ENCODE peak calls at places on chromosomes 5 and 9, in nine cellular contexts. K, W, Z, D, B, V, Y, E and I are unnamed samples. For H3K27me3, the result is how much of the 10 kb centered on the place peaks cover.

GRCh38 chr5:16502866-16503265 is 37.3 kb upstream of the ZNF622 start:
- ATAC-seq in K (no peak), W (no peak), Z (no peak), D (no peak), B (no peak), V (no peak), Y (no peak), E (no peak), I (no peak)

GRCh38 chr5:69295088-69295754 is 37.4 kb downstream of the CCDC125 start:
- ATAC-seq in K (no peak), W (no peak), Z (no peak), D (no peak), B (no peak), V (no peak), Y (no peak), E (no peak), I (peak)

GRCh38 chr5:181133610-181134231 is 2.8 kb upstream of the OR2V1 start:
- ATAC-seq in K (no peak), W (no peak), Z (no peak), D (no peak), B (peak), V (peak), Y (no peak), E (no peak), I (no peak)

GRCh38 chr9:111037744-111038335 is 430 bp downstream of the LPAR1 start:
- ATAC-seq in K (no peak), W (peak), Z (peak), D (peak), B (peak), V (peak), Y (no peak), E (peak), I (peak)

GRCh38 chr9:131094622-131095021 is 1.7 kb upstream of the AIF1L start:
- ATAC-seq in K (no peak), W (no peak), Z (peak), D (no peak), B (no peak), V (peak), Y (peak), E (no peak), I (peak)

GRCh38 chr9:4339357-4339756 is 39.5 kb upstream of the GLIS3 start:
- ATAC-seq in K (peak), W (peak), Z (peak), D (peak), B (peak), V (peak), Y (peak), E (peak), I (peak)

GRCh38 chr5:107958861-107959260 is 288.1 kb upstream of the EFNA5 start:
- ATAC-seq in K (no peak), W (no peak), Z (no peak), D (no peak), B (no peak), V (no peak), Y (no peak), E (no peak), I (no peak)

GRCh38 chr9:129822825-129823162 is 1.1 kb downstream of the TOR1A start:
- ATAC-seq in K (no peak), W (no peak), Z (no peak), D (no peak), B (no peak), V (no peak), Y (no peak), E (peak), I (no peak)

GRCh38 chr5:113974976-113975375 is 386.9 kb upstream of the KCNN2 start:
- ATAC-seq in K (no peak), W (no peak), Z (no peak), D (no peak), B (no peak), V (no peak), Y (no peak), E (no peak), I (no peak)

GRCh38 chr5:159402871-159403270 is 72.6 kb upstream of the IL12B start:
- ATAC-seq in K (no peak), W (no peak), Z (no peak), D (no peak), B (no peak), V (no peak), Y (no peak), E (no peak), I (no peak)

GRCh38 chr5:127562252-127562651 is 44.8 kb downstream of the PRRC1 start:
- ATAC-seq in K (no peak), W (no peak), Z (no peak), D (no peak), B (peak), V (peak), Y (peak), E (peak), I (peak)

GRCh38 chr9:8717146-8717545 is 917.6 kb upstream of the DMAC1 start:
- ATAC-seq in K (no peak), W (no peak), Z (no peak), D (no peak), B (no peak), V (no peak), Y (no peak), E (no peak), I (no peak)

GRCh38 chr5:44300551-44300950 is 88.7 kb downstream of the FGF10 start:
- ATAC-seq in K (no peak), W (no peak), Z (no peak), D (no peak), B (no peak), V (no peak), Y (no peak), E (no peak), I (no peak)

GRCh38 chr5:68268363-68269130 is 53.0 kb downstream of the PIK3R1 start:
- ATAC-seq in K (peak), W (no peak), Z (no peak), D (no peak), B (no peak), V (no peak), Y (no peak), E (no peak), I (no peak)

GRCh38 chr9:124477211-124478013 is 27.2 kb downstream of the ADGRD2 start:
- ATAC-seq in K (no peak), W (no peak), Z (no peak), D (no peak), B (no peak), V (no peak), Y (no peak), E (no peak), I (no peak)

GRCh38 chr5:111254613-111255012 is 30.4 kb downstream of the CAMK4 start:
- ATAC-seq in K (peak), W (no peak), Z (no peak), D (no peak), B (no peak), V (no peak), Y (no peak), E (no peak), I (no peak)

GRCh38 chr9:115715656-115716055 is 437.9 kb upstream of the PAPPA start:
- ATAC-seq in K (no peak), W (no peak), Z (no peak), D (no peak), B (no peak), V (no peak), Y (no peak), E (no peak), I (no peak)

GRCh38 chr5:863244-863805 is 12.5 kb upstream of the ZDHHC11 start:
- ATAC-seq in K (no peak), W (no peak), Z (peak), D (no peak), B (no peak), V (no peak), Y (no peak), E (no peak), I (no peak)

GRCh38 chr5:178839319-178839704 is 20.4 kb upstream of the ZNF354B start:
- ATAC-seq in K (peak), W (peak), Z (no peak), D (peak), B (peak), V (peak), Y (peak), E (peak), I (no peak)

GRCh38 chr9:127754099-127754760 is 19.1 kb upstream of the TOR2A start:
- ATAC-seq in K (no peak), W (no peak), Z (peak), D (peak), B (peak), V (peak), Y (peak), E (peak), I (no peak)

GRCh38 chr9:107707915-107708441 is 218.4 kb upstream of the KLF4 start:
- ATAC-seq in K (no peak), W (no peak), Z (peak), D (no peak), B (no peak), V (peak), Y (peak), E (peak), I (no peak)

GRCh38 chr9:642014-642413 is 199.5 kb upstream of the DMRT1 start:
- ATAC-seq in K (no peak), W (no peak), Z (peak), D (no peak), B (no peak), V (no peak), Y (no peak), E (peak), I (no peak)

GRCh38 chr5:126927424-126927823 is 102.9 kb downstream of the MARCHF3 start:
- ATAC-seq in K (no peak), W (no peak), Z (no peak), D (no peak), B (no peak), V (peak), Y (no peak), E (no peak), I (no peak)

GRCh38 chr9:92535940-92536850 is at the start of gene ECM2:
- ATAC-seq in K (no peak), W (no peak), Z (no peak), D (peak), B (peak), V (no peak), Y (peak), E (peak), I (peak)

GRCh38 chr9:13322828-13323550 is 43.5 kb upstream of the MPDZ start:
- ATAC-seq in K (no peak), W (no peak), Z (no peak), D (no peak), B (no peak), V (no peak), Y (no peak), E (no peak), I (no peak)

GRCh38 chr9:36436909-36437308 is 36.8 kb upstream of the RNF38 start:
- ATAC-seq in K (no peak), W (no peak), Z (no peak), D (no peak), B (peak), V (peak), Y (peak), E (peak), I (no peak)

GRCh38 chr5:54821445-54822330 is 163.7 kb downstream of the ESM1 start:
- ATAC-seq in K (no peak), W (no peak), Z (no peak), D (no peak), B (no peak), V (no peak), Y (no peak), E (no peak), I (no peak)

GRCh38 chr9:125538092-125538473 is 168.9 kb downstream of the MAPKAP1 start:
- ATAC-seq in K (no peak), W (peak), Z (no peak), D (no peak), B (peak), V (peak), Y (peak), E (peak), I (peak)

GRCh38 chr5:82387041-82387818 is 109.1 kb upstream of the RPS23 start:
- ATAC-seq in K (no peak), W (no peak), Z (no peak), D (no peak), B (peak), V (no peak), Y (peak), E (no peak), I (no peak)

GRCh38 chr5:54136666-54137440 is 173.5 kb downstream of the ARL15 start:
- ATAC-seq in K (no peak), W (no peak), Z (no peak), D (peak), B (no peak), V (no peak), Y (peak), E (peak), I (no peak)

GRCh38 chr5:176412517-176413254 is 3.7 kb downstream of the CLTB start:
- ATAC-seq in K (no peak), W (no peak), Z (no peak), D (no peak), B (no peak), V (no peak), Y (no peak), E (no peak), I (no peak)

GRCh38 chr5:121292664-121293063 is 559.0 kb upstream of the FTMT start:
- ATAC-seq in K (no peak), W (no peak), Z (no peak), D (no peak), B (no peak), V (no peak), Y (no peak), E (no peak), I (no peak)

GRCh38 chr9:90515550-90515949 is 127.1 kb downstream of the DIRAS2 start:
- ATAC-seq in K (no peak), W (no peak), Z (no peak), D (no peak), B (no peak), V (no peak), Y (no peak), E (no peak), I (no peak)

GRCh38 chr9:137404971-137405584 is 17.9 kb downstream of the EXD3 start:
- ATAC-seq in K (no peak), W (no peak), Z (no peak), D (no peak), B (no peak), V (no peak), Y (no peak), E (no peak), I (no peak)

GRCh38 chr5:135211083-135211790 is 177.2 kb upstream of the PITX1 start:
- ATAC-seq in K (no peak), W (no peak), Z (peak), D (peak), B (no peak), V (no peak), Y (no peak), E (no peak), I (peak)

GRCh38 chr9:3906437-3907213 is 380.8 kb upstream of the RFX3 start:
- ATAC-seq in K (no peak), W (peak), Z (no peak), D (peak), B (no peak), V (peak), Y (peak), E (peak), I (no peak)

GRCh38 chr9:132989414-132989996 is 11.0 kb downstream of the GFI1B start:
- ATAC-seq in K (no peak), W (no peak), Z (peak), D (no peak), B (no peak), V (no peak), Y (no peak), E (no peak), I (no peak)

GRCh38 chr5:172505403-172505759 is 51.1 kb upstream of the SH3PXD2B start:
- ATAC-seq in K (no peak), W (no peak), Z (no peak), D (no peak), B (no peak), V (no peak), Y (no peak), E (no peak), I (no peak)

GRCh38 chr5:100900142-100900795 is 2.8 kb downstream of the ST8SIA4 start:
- ATAC-seq in K (no peak), W (peak), Z (peak), D (no peak), B (peak), V (peak), Y (peak), E (peak), I (no peak)
- H3K27me3 ChIP-seq in K (under half), W (under half), Z (under half), D (under half), B (under half), V (under half), Y (under half), E (under half), I (half or more)

GRCh38 chr9:118637681-118638080 is 731.6 kb downstream of the BRINP1 start:
- ATAC-seq in K (no peak), W (no peak), Z (no peak), D (no peak), B (no peak), V (no peak), Y (no peak), E (no peak), I (no peak)
- H3K4me3 ChIP-seq in K (no peak), W (no peak), Z (no peak), D (no peak), B (no peak), V (no peak), Y (no peak), E (no peak), I (no peak)

DNA sequence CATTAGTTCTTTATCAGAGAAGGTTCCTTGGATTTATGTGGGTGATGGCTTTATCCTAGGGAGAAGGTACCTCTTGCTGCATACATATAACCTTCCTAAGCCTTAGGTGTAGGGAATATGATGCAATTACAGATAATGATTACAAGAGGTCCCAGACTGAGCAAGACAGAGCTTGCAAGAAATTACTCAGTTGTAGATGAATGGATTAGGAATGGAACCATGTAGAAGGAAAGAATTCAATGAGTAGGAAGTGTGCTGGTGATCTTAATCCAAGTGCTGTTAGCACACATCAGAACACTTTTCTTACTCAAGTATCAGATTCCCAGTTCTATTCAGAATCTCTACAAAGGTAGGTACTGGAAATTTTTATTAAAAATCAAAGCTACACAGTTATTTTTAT is 2.5 kb downstream of the OR13F1 start:
- ATAC-seq in K (no peak), W (no peak), Z (no peak), D (no peak), B (no peak), V (no peak), Y (no peak), E (no peak), I (no peak)
- H3K27ac ChIP-seq in K (no peak), W (no peak), Z (no peak), D (no peak), B (no peak), V (no peak), Y (no peak), E (no peak), I (no peak)

GRCh38 chr5:73304381-73304780 is 131.4 kb downstream of the TMEM174 start:
- ATAC-seq in K (no peak), W (no peak), Z (no peak), D (no peak), B (no peak), V (no peak), Y (no peak), E (no peak), I (no peak)
- H3K27me3 ChIP-seq in K (under half), W (under half), Z (under half), D (under half), B (under half), V (half or more), Y (half or more), E (half or more), I (half or more)

GRCh38 chr5:123092696-123093095 is 3.7 kb downstream of the PRDM6 start:
- ATAC-seq in K (no peak), W (no peak), Z (no peak), D (no peak), B (no peak), V (no peak), Y (no peak), E (no peak), I (no peak)
- H3K4me3 ChIP-seq in K (no peak), W (no peak), Z (no peak), D (peak), B (no peak), V (no peak), Y (no peak), E (no peak), I (no peak)

DNA sequence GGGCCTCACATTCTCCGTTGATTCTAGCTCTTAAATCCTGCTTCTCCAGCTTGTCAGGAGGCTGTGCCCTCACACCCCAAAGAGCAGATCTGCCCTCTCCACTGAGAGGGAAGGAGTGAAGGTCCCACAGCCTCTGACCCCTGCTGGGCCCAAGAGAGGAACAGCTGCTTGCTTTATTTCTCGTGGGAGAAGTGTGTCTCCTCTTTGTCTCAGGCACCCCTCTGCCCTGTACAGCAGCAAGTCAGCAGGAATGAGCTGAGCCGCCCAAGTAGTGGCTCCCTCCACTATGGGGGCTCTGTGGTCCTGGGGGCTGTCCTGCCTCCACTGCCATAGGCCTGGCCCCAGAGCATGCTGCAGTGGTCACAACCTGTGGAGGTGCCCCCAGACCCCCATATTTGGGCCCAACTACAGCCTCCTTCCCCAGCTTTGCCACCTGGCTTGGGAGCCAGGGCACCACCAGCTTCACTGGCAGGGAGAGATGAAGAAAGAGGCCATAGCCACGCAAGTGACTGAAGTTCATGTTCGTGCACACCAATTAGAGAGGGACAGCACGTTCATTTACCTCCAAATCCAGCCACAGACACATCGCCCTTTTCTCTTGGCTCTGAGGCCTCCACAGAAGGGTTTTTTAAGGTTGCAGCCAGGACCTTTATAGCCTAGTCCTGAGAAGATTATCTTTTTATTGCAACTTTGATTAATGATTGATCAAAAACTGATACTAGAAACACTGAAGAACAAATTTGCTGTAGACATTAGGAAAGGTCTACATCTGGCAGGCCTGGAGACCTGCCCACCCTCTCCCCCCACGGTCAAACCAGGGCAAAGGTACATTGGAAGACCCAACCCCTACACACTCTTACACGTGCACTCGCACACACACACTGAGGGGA is 27.5 kb downstream of the IRF1 start:
- ATAC-seq in K (no peak), W (no peak), Z (no peak), D (no peak), B (peak), V (no peak), Y (no peak), E (no peak), I (no peak)
- H3K27ac ChIP-seq in K (no peak), W (no peak), Z (no peak), D (no peak), B (peak), V (peak), Y (peak), E (peak), I (peak)

GRCh38 chr9:135413461-135413860 is 66.1 kb upstream of the PPP1R26 start:
- ATAC-seq in K (no peak), W (no peak), Z (no peak), D (no peak), B (no peak), V (no peak), Y (no peak), E (no peak), I (no peak)
- H3K27me3 ChIP-seq in K (under half), W (under half), Z (under half), D (under half), B (under half), V (under half), Y (under half), E (under half), I (half or more)